ENCODE peak calls at places on chromosomes 11 and 22, in eight cellular contexts. X is upper lobe of left lung, B is fibroblast of lung, M is body of pancreas, E is kidney, K is adrenal gland, J is lung, D is GM23338. U is an unnamed sample. For H3K36me3, the result is how much of the 10 kb centered on the place peaks cover.

GRCh38 chr11:109604506-109604905 is 182.5 kb downstream of the C11orf87 start:
- DNase-seq in X (no peak), B (peak), M (no peak), E (no peak), K (no peak), J (no peak), D (no peak), U (no peak)

GRCh38 chr11:77074205-77074604 is 7.4 kb downstream of the CAPN5 start:
- DNase-seq in X (no peak), B (no peak), M (peak), E (no peak), K (peak), J (no peak), D (no peak), U (no peak)

GRCh38 chr11:638616-639323 is 1.7 kb downstream of the DRD4 start:
- DNase-seq in X (no peak), B (no peak), M (no peak), E (no peak), K (no peak), J (no peak), D (peak), U (no peak)

GRCh38 chr22:39360674-39361413 is 11.1 kb downstream of the SYNGR1 start:
- DNase-seq in X (no peak), B (no peak), M (peak), E (no peak), K (no peak), J (no peak), D (peak), U (no peak)

GRCh38 chr22:20647586-20648305 is 126.2 kb upstream of the SERPIND1 start:
- DNase-seq in X (no peak), B (no peak), M (no peak), E (no peak), K (no peak), J (no peak), D (no peak), U (no peak)

GRCh38 chr22:26718905-26719304 is 61.5 kb downstream of the MIAT start:
- DNase-seq in X (no peak), B (peak), M (no peak), E (no peak), K (no peak), J (no peak), D (no peak), U (no peak)

GRCh38 chr11:65150513-65151271 is 16.4 kb upstream of the SYVN1 start:
- DNase-seq in X (peak), B (peak), M (peak), E (peak), K (peak), J (peak), D (no peak), U (peak)

GRCh38 chr11:44374001-44374400 is 64.1 kb upstream of the ALX4 start:
- DNase-seq in X (no peak), B (no peak), M (no peak), E (no peak), K (no peak), J (no peak), D (no peak), U (no peak)

GRCh38 chr11:6333112-6333511 is 12.8 kb upstream of the CAVIN3 start:
- DNase-seq in X (no peak), B (peak), M (no peak), E (no peak), K (peak), J (no peak), D (no peak), U (no peak)

GRCh38 chr11:131223198-131223975 is 147.0 kb upstream of the NTM start:
- DNase-seq in X (no peak), B (no peak), M (no peak), E (no peak), K (no peak), J (no peak), D (peak), U (no peak)

GRCh38 chr11:77094841-77095365 is 7.7 kb upstream of the OMP start:
- DNase-seq in X (no peak), B (no peak), M (no peak), E (peak), K (no peak), J (no peak), D (no peak), U (peak)

GRCh38 chr11:6319001-6319878 is 1.1 kb downstream of the CAVIN3 start:
- DNase-seq in X (peak), B (peak), M (peak), E (peak), K (peak), J (peak), D (peak), U (no peak)

GRCh38 chr11:88739524-88739923 is 326.3 kb downstream of the GRM5 start:
- DNase-seq in X (no peak), B (no peak), M (no peak), E (no peak), K (no peak), J (no peak), D (no peak), U (no peak)

GRCh38 chr11:113085446-113085845 is 124.2 kb downstream of the NCAM1 start:
- DNase-seq in X (no peak), B (no peak), M (no peak), E (no peak), K (no peak), J (no peak), D (no peak), U (no peak)

GRCh38 chr11:14537134-14537599 is 17.0 kb upstream of the PSMA1 start:
- DNase-seq in X (no peak), B (peak), M (peak), E (no peak), K (peak), J (no peak), D (peak), U (peak)

GRCh38 chr11:100827934-100828661 is 141.0 kb downstream of the ARHGAP42 start:
- DNase-seq in X (no peak), B (peak), M (peak), E (no peak), K (no peak), J (no peak), D (peak), U (peak)

GRCh38 chr11:1758611-1759150 is 5.0 kb downstream of the CTSD start:
- DNase-seq in X (peak), B (no peak), M (no peak), E (peak), K (no peak), J (no peak), D (no peak), U (no peak)

GRCh38 chr11:1761110-1761856 is 2.4 kb downstream of the CTSD start:
- DNase-seq in X (peak), B (no peak), M (no peak), E (peak), K (no peak), J (no peak), D (no peak), U (no peak)

GRCh38 chr11:1759151-1759850 is 4.4 kb downstream of the CTSD start:
- DNase-seq in X (peak), B (no peak), M (no peak), E (peak), K (peak), J (no peak), D (no peak), U (no peak)

GRCh38 chr11:1760351-1761109 is 3.2 kb downstream of the CTSD start:
- DNase-seq in X (peak), B (peak), M (peak), E (peak), K (peak), J (no peak), D (no peak), U (no peak)

GRCh38 chr11:1759851-1760220 is 3.9 kb downstream of the CTSD start:
- DNase-seq in X (peak), B (no peak), M (no peak), E (no peak), K (no peak), J (no peak), D (no peak), U (no peak)
- H3K36me3 ChIP-seq in X (half or more), B (under half), M (under half), E (under half), K (under half), J (under half), D (under half), U (under half)

DNA sequence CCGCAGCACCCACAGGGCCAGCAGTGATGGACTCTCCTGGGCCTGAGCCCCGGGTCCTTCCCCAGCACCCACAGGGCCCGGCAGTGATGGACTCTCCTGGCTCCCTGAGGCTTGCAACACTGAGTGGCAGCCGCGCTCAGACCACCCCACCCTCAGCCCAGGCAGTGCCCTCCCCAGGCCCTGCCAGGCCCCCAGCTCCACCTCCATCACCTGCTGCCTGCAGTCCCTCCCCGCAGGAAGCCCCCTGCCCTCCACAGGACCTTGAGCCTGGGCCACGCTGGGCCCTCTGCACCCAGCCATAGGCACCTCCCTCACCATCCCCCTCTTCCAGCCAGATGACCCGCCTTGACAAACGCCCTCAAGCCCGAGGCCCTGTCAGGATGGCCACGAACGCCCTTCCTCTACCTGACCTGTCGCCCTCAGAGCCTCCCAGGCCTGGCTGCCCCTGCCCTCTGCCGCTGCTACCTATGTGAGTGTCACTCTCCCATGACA is 11.4 kb downstream of the ALG12 start:
- DNase-seq in X (no peak), B (no peak), M (no peak), E (peak), K (no peak), J (no peak), D (no peak), U (no peak)
- H3K36me3 ChIP-seq in X (half or more), B (under half), M (under half), E (under half), K (under half), J (under half), D (under half), U (under half)

GRCh38 chr11:57551941-57552340 is 14.5 kb downstream of the SMTNL1 start:
- DNase-seq in X (no peak), B (no peak), M (peak), E (no peak), K (no peak), J (no peak), D (no peak), U (no peak)

GRCh38 chr11:57552479-57552878 is 15.0 kb downstream of the UBE2L6 start:
- DNase-seq in X (no peak), B (no peak), M (peak), E (no peak), K (no peak), J (no peak), D (no peak), U (no peak)

GRCh38 chr11:57556041-57556440 is 11.4 kb downstream of the UBE2L6 start:
- DNase-seq in X (no peak), B (no peak), M (no peak), E (no peak), K (no peak), J (no peak), D (no peak), U (no peak)

GRCh38 chr11:57560146-57560545 is 7.3 kb downstream of the UBE2L6 start:
- DNase-seq in X (no peak), B (no peak), M (no peak), E (no peak), K (no peak), J (no peak), D (no peak), U (no peak)

DNA sequence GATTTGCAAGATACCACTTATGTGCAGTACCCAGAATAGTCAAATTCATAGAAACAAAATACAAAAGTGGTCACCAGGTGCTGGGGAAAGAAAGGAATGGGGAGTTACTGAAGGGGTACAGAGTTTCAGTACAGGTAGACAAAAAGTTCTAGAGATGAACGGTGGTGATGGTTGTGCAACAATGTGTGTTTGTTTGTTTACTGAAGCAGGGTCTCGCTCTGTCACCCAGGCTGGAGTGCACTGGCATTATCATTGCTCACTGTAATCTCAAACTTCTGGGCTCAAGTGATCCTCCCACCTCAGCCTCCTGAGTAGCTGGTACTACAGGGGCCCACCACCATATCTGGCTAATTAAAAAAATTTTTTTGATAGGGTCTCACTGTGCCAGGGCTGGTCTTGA is 12.1 kb downstream of the UBE2L6 start:
- DNase-seq in X (no peak), B (no peak), M (no peak), E (no peak), K (no peak), J (no peak), D (no peak), U (no peak)
- H3K36me3 ChIP-seq in X (half or more), B (under half), M (under half), E (under half), K (under half), J (under half), D (under half), U (under half)

GRCh38 chr11:34080609-34081008 is 24.8 kb upstream of the NAT10 start:
- DNase-seq in X (no peak), B (no peak), M (no peak), E (no peak), K (no peak), J (no peak), D (no peak), U (no peak)
- H3K36me3 ChIP-seq in X (half or more), B (under half), M (under half), E (half or more), K (under half), J (under half), D (half or more), U (half or more)

GRCh38 chr22:45335854-45336492 is 26.2 kb downstream of the FAM118A start:
- DNase-seq in X (no peak), B (no peak), M (no peak), E (no peak), K (no peak), J (no peak), D (no peak), U (no peak)

GRCh38 chr22:45336971-45337431 is 27.3 kb downstream of the FAM118A start:
- DNase-seq in X (peak), B (peak), M (peak), E (no peak), K (peak), J (no peak), D (no peak), U (no peak)

GRCh38 chr22:45334068-45334467 is 24.3 kb downstream of the FAM118A start:
- DNase-seq in X (no peak), B (no peak), M (no peak), E (no peak), K (no peak), J (no peak), D (no peak), U (no peak)

GRCh38 chr22:45335021-45335818 is 25.5 kb downstream of the FAM118A start:
- DNase-seq in X (no peak), B (no peak), M (no peak), E (no peak), K (peak), J (no peak), D (peak), U (peak)

DNA sequence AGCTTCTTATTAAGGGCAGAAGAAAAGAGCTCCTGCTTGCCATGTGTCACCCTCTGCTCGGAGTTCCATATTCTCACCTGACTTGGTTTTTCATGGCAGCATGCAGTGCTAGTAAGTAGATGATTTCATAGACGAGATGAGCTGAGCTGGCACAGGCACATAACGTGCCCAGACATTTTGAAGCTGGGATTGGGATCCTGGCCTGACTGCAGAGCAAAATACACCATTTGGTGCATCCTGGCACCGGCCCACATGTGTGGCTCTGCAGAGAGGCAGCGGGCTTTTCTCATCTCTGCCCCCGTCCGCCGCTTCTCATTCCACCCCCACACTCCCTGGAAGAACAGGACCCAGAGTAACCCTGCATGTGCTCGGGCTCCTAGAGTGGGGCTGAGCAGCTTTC is 24.8 kb downstream of the FAM118A start:
- DNase-seq in X (no peak), B (no peak), M (no peak), E (no peak), K (no peak), J (no peak), D (no peak), U (no peak)
- H3K36me3 ChIP-seq in X (half or more), B (under half), M (under half), E (under half), K (under half), J (under half), D (under half), U (half or more)

GRCh38 chr11:66652651-66653050 is 14.1 kb downstream of the RBM4 start:
- DNase-seq in X (no peak), B (no peak), M (no peak), E (no peak), K (no peak), J (no peak), D (no peak), U (no peak)

GRCh38 chr11:66651011-66651410 is 12.5 kb downstream of the RBM4 start:
- DNase-seq in X (no peak), B (no peak), M (no peak), E (no peak), K (no peak), J (no peak), D (no peak), U (no peak)

GRCh38 chr11:66653123-66653522 is 14.6 kb downstream of the RBM4 start:
- DNase-seq in X (no peak), B (no peak), M (no peak), E (no peak), K (no peak), J (no peak), D (no peak), U (no peak)

GRCh38 chr11:66646875-66647274 is 8.4 kb downstream of the RBM4 start:
- DNase-seq in X (no peak), B (no peak), M (no peak), E (no peak), K (no peak), J (no peak), D (no peak), U (no peak)

GRCh38 chr11:66649903-66650302 is 11.4 kb downstream of the RBM4 start:
- DNase-seq in X (no peak), B (no peak), M (no peak), E (no peak), K (no peak), J (no peak), D (no peak), U (no peak)
- H3K36me3 ChIP-seq in X (half or more), B (under half), M (under half), E (under half), K (under half), J (under half), D (under half), U (half or more)

GRCh38 chr11:62677160-62677559 is 1.7 kb downstream of the UBXN1 start:
- DNase-seq in X (no peak), B (no peak), M (no peak), E (no peak), K (no peak), J (no peak), D (no peak), U (no peak)
- H3K36me3 ChIP-seq in X (under half), B (under half), M (under half), E (under half), K (under half), J (under half), D (under half), U (under half)

GRCh38 chr22:19354201-19354600 is 62.7 kb upstream of the CLTCL1 start:
- DNase-seq in X (no peak), B (no peak), M (no peak), E (no peak), K (no peak), J (no peak), D (no peak), U (no peak)
- H3K36me3 ChIP-seq in X (half or more), B (under half), M (under half), E (half or more), K (under half), J (under half), D (under half), U (half or more)

U was measured in BE2C.